ENCODE peak calls at places on chromosomes 7 and 10, in nine cellular contexts. One of them, this sample, is unnamed.

GRCh38 chr10:51092402-51092801 is 18.1 kb downstream of the PRKG1 start:
- DNase-seq in left colon: peak
- DNase-seq in nephron progenitor cell: no peak
- DNase-seq in AML-193: no peak
- DNase-seq in A549: no peak
- DNase-seq in cardiac fibroblast: peak
- DNase-seq in smooth muscle cell of the brain vasculature: no peak
- DNase-seq in WTC11: no peak
- DNase-seq in hepatic stellate cell: no peak
- DNase-seq in this sample: no peak

GRCh38 chr10:132203256-132204077 is 16.7 kb downstream of the DPYSL4 start:
- DNase-seq in left colon: no peak
- DNase-seq in nephron progenitor cell: no peak
- DNase-seq in AML-193: no peak
- DNase-seq in A549: no peak
- DNase-seq in cardiac fibroblast: no peak
- DNase-seq in smooth muscle cell of the brain vasculature: no peak
- DNase-seq in WTC11: no peak
- DNase-seq in hepatic stellate cell: no peak
- DNase-seq in this sample: no peak

GRCh38 chr7:40826419-40827216 is 691.8 kb downstream of the SUGCT start:
- DNase-seq in left colon: no peak
- DNase-seq in nephron progenitor cell: no peak
- DNase-seq in AML-193: no peak
- DNase-seq in A549: no peak
- DNase-seq in cardiac fibroblast: no peak
- DNase-seq in smooth muscle cell of the brain vasculature: no peak
- DNase-seq in WTC11: no peak
- DNase-seq in hepatic stellate cell: no peak
- DNase-seq in this sample: peak

GRCh38 chr7:139034336-139034735 is 1.5 kb downstream of the ZC3HAV1L start:
- DNase-seq in left colon: no peak
- DNase-seq in nephron progenitor cell: no peak
- DNase-seq in AML-193: no peak
- DNase-seq in A549: peak
- DNase-seq in cardiac fibroblast: no peak
- DNase-seq in smooth muscle cell of the brain vasculature: no peak
- DNase-seq in WTC11: no peak
- DNase-seq in hepatic stellate cell: peak
- DNase-seq in this sample: no peak

GRCh38 chr10:31158000-31158658 is 126.5 kb upstream of the ZNF438 start:
- DNase-seq in left colon: no peak
- DNase-seq in nephron progenitor cell: no peak
- DNase-seq in AML-193: no peak
- DNase-seq in A549: no peak
- DNase-seq in cardiac fibroblast: peak
- DNase-seq in smooth muscle cell of the brain vasculature: no peak
- DNase-seq in WTC11: no peak
- DNase-seq in hepatic stellate cell: no peak
- DNase-seq in this sample: no peak

GRCh38 chr10:127151981-127152699 is 44.3 kb downstream of the INSYN2A start:
- DNase-seq in left colon: no peak
- DNase-seq in nephron progenitor cell: no peak
- DNase-seq in AML-193: no peak
- DNase-seq in A549: no peak
- DNase-seq in cardiac fibroblast: no peak
- DNase-seq in smooth muscle cell of the brain vasculature: no peak
- DNase-seq in WTC11: no peak
- DNase-seq in hepatic stellate cell: no peak
- DNase-seq in this sample: no peak

GRCh38 chr7:65269150-65269856 is 104.4 kb upstream of the ZNF92 start:
- DNase-seq in left colon: peak
- DNase-seq in nephron progenitor cell: peak
- DNase-seq in AML-193: no peak
- DNase-seq in A549: peak
- DNase-seq in cardiac fibroblast: peak
- DNase-seq in smooth muscle cell of the brain vasculature: peak
- DNase-seq in WTC11: peak
- DNase-seq in hepatic stellate cell: no peak
- DNase-seq in this sample: peak

GRCh38 chr7:37311282-37311868 is 137.3 kb downstream of the ELMO1 start:
- DNase-seq in left colon: peak
- DNase-seq in nephron progenitor cell: no peak
- DNase-seq in AML-193: no peak
- DNase-seq in A549: no peak
- DNase-seq in cardiac fibroblast: peak
- DNase-seq in smooth muscle cell of the brain vasculature: no peak
- DNase-seq in WTC11: no peak
- DNase-seq in hepatic stellate cell: no peak
- DNase-seq in this sample: no peak